ENCODE peak calls at places on chromosomes 11 and 22, in five cellular contexts. One of them, this sample, is unnamed.

GRCh38 chr11:8168485-8169257 is at the start of gene RIC3:
- DNase-seq in HCT116: no peak
- DNase-seq in K562: no peak
- DNase-seq in HepG2: no peak
- DNase-seq in GM12878: no peak
- DNase-seq in this sample: peak; percentile 43

GRCh38 chr22:36425977-36426523 is 38.3 kb upstream of the MYH9 start:
- DNase-seq in K562: peak; percentile 69
- DNase-seq in HCT116: no peak
- DNase-seq in HepG2: peak; percentile 74
- DNase-seq in GM12878: no peak
- DNase-seq in this sample: no peak

GRCh38 chr11:98725471-98725870 is 295.3 kb upstream of the CNTN5 start:
- DNase-seq in HepG2: no peak
- DNase-seq in GM12878: no peak
- DNase-seq in K562: no peak
- DNase-seq in HCT116: no peak
- DNase-seq in this sample: no peak

GRCh38 chr11:61445535-61445934 is 15.6 kb downstream of the SDHAF2 start:
- DNase-seq in GM12878: no peak
- DNase-seq in HCT116: no peak
- DNase-seq in K562: no peak
- DNase-seq in HepG2: no peak
- DNase-seq in this sample: no peak

GRCh38 chr11:3642071-3642951 is 519 bp upstream of the ART5 start:
- DNase-seq in GM12878: no peak
- DNase-seq in HCT116: peak; percentile 72
- DNase-seq in HepG2: peak; percentile 81
- DNase-seq in K562: peak; percentile 98
- DNase-seq in this sample: peak; percentile 90

GRCh38 chr11:125164422-125165110 is at the start of gene PKNOX2:
- DNase-seq in GM12878: no peak
- DNase-seq in K562: peak; percentile 66
- DNase-seq in HCT116: peak; percentile 3
- DNase-seq in HepG2: peak; percentile 15
- DNase-seq in this sample: peak; percentile 80

GRCh38 chr11:97902828-97903227 is 1117.9 kb upstream of the CNTN5 start:
- DNase-seq in K562: no peak
- DNase-seq in GM12878: no peak
- DNase-seq in HepG2: no peak
- DNase-seq in HCT116: no peak
- DNase-seq in this sample: no peak

GRCh38 chr11:1153951-1154487 is 3.7 kb upstream of the MUC5AC start:
- DNase-seq in K562: peak; percentile 51
- DNase-seq in HepG2: peak; percentile 61
- DNase-seq in GM12878: no peak
- DNase-seq in HCT116: peak; percentile 63
- DNase-seq in this sample: no peak

GRCh38 chr11:119518746-119519382 is 95.9 kb upstream of the THY1 start:
- DNase-seq in HepG2: no peak
- DNase-seq in HCT116: no peak
- DNase-seq in K562: peak; percentile 67
- DNase-seq in GM12878: no peak
- DNase-seq in this sample: no peak

GRCh38 chr11:124875943-124876817 is 10.9 kb downstream of the ROBO3 start:
- DNase-seq in GM12878: peak; percentile 5
- DNase-seq in HCT116: peak; percentile 94
- DNase-seq in HepG2: peak; percentile 54
- DNase-seq in K562: peak; percentile 88
- DNase-seq in this sample: peak; percentile 91

GRCh38 chr11:126853732-126854131 is 146.8 kb downstream of the KIRREL3 start:
- DNase-seq in HepG2: no peak
- DNase-seq in GM12878: no peak
- DNase-seq in K562: no peak
- DNase-seq in HCT116: no peak
- DNase-seq in this sample: no peak

GRCh38 chr11:77037057-77037456 is 2.9 kb downstream of the B3GNT6 start:
- DNase-seq in HepG2: no peak
- DNase-seq in GM12878: no peak
- DNase-seq in HCT116: no peak
- DNase-seq in K562: no peak
- DNase-seq in this sample: no peak

GRCh38 chr11:121057922-121058321 is 34.0 kb downstream of the TBCEL start:
- DNase-seq in HepG2: no peak
- DNase-seq in GM12878: no peak
- DNase-seq in K562: no peak
- DNase-seq in HCT116: no peak
- DNase-seq in this sample: no peak

GRCh38 chr22:49212466-49212865 is 615.2 kb downstream of the BRD1 start:
- DNase-seq in HepG2: no peak
- DNase-seq in HCT116: no peak
- DNase-seq in GM12878: no peak
- DNase-seq in K562: no peak
- DNase-seq in this sample: no peak

GRCh38 chr22:20981787-20982562 is at the start of gene LZTR1:
- DNase-seq in GM12878: peak; percentile 32
- DNase-seq in HepG2: peak; percentile 70
- DNase-seq in HCT116: peak; percentile 50
- DNase-seq in K562: peak; percentile 100
- DNase-seq in this sample: peak; percentile 63

GRCh38 chr11:64872790-64873488 is 5.5 kb downstream of the EHD1 start:
- DNase-seq in HCT116: no peak
- DNase-seq in HepG2: peak; percentile 46
- DNase-seq in K562: no peak
- DNase-seq in GM12878: no peak
- DNase-seq in this sample: no peak
- TF ChIP-seq ZNF274 in HCT116: no peak
- TF ChIP-seq ZNF274 in HepG2: no peak
- TF ChIP-seq ZNF274 in K562: no peak
- TF ChIP-seq ZNF274 in GM12878: no peak
- TF ChIP-seq ZNF274 in this sample: no peak

GRCh38 chr11:10456519-10456918 is 1.5 kb downstream of the AMPD3 start:
- DNase-seq in GM12878: no peak
- DNase-seq in K562: peak; percentile 35
- DNase-seq in HCT116: no peak
- DNase-seq in HepG2: no peak
- DNase-seq in this sample: no peak

GRCh38 chr11:10457901-10458300 is 2.8 kb downstream of the AMPD3 start:
- DNase-seq in GM12878: no peak
- DNase-seq in K562: no peak
- DNase-seq in HepG2: no peak
- DNase-seq in HCT116: no peak
- DNase-seq in this sample: no peak

GRCh38 chr11:10460611-10461275 is 5.7 kb downstream of the AMPD3 start:
- DNase-seq in HCT116: no peak
- DNase-seq in K562: no peak
- DNase-seq in HepG2: no peak
- DNase-seq in GM12878: no peak
- DNase-seq in this sample: no peak

GRCh38 chr11:10461276-10461790 is 6.3 kb downstream of the AMPD3 start:
- DNase-seq in K562: no peak
- DNase-seq in HCT116: no peak
- DNase-seq in GM12878: no peak
- DNase-seq in HepG2: no peak
- DNase-seq in this sample: no peak

GRCh38 chr11:10459029-10459970 is 4.2 kb downstream of the AMPD3 start:
- DNase-seq in HCT116: no peak
- DNase-seq in HepG2: no peak
- DNase-seq in K562: peak; percentile 33
- DNase-seq in GM12878: peak; percentile 80
- DNase-seq in this sample: no peak
- H3K4me1 ChIP-seq in HCT116: peaks cover 30% of the 10 kb centered on the region
- H3K4me1 ChIP-seq in HepG2: peaks cover 21% of the 10 kb centered on the region
- H3K4me1 ChIP-seq in K562: peaks cover 37% of the 10 kb centered on the region
- H3K4me1 ChIP-seq in GM12878: peaks cover 48% of the 10 kb centered on the region
- H3K4me1 ChIP-seq in this sample: peaks cover 10% of the 10 kb centered on the region

GRCh38 chr11:111513240-111513605 is 1.0 kb upstream of the BTG4 start:
- DNase-seq in HCT116: no peak
- DNase-seq in K562: no peak
- DNase-seq in GM12878: no peak
- DNase-seq in HepG2: no peak
- DNase-seq in this sample: no peak

GRCh38 chr11:111512296-111513239 is at the start of gene BTG4:
- DNase-seq in GM12878: no peak
- DNase-seq in HCT116: no peak
- DNase-seq in HepG2: no peak
- DNase-seq in K562: peak; percentile 56
- DNase-seq in this sample: no peak

GRCh38 chr11:111515591-111515990 is 1.0 kb downstream of the HOATZ start:
- DNase-seq in HepG2: no peak
- DNase-seq in K562: no peak
- DNase-seq in GM12878: no peak
- DNase-seq in HCT116: no peak
- DNase-seq in this sample: no peak

GRCh38 chr11:111510311-111510710 is 1.9 kb downstream of the BTG4 start:
- DNase-seq in HCT116: no peak
- DNase-seq in GM12878: no peak
- DNase-seq in K562: no peak
- DNase-seq in HepG2: no peak
- DNase-seq in this sample: no peak

GRCh38 chr11:111514216-111515031 is at the start of gene HOATZ:
- DNase-seq in HepG2: no peak
- DNase-seq in HCT116: no peak
- DNase-seq in GM12878: no peak
- DNase-seq in K562: peak; percentile 17
- DNase-seq in this sample: peak; percentile 38
- TF ChIP-seq ZNF274 in HepG2: no peak
- TF ChIP-seq ZNF274 in HCT116: no peak
- TF ChIP-seq ZNF274 in GM12878: no peak
- TF ChIP-seq ZNF274 in K562: no peak
- TF ChIP-seq ZNF274 in this sample: no peak

GRCh38 chr11:95426823-95427462 is 195.9 kb upstream of the SESN3 start:
- DNase-seq in HCT116: no peak
- DNase-seq in GM12878: no peak
- DNase-seq in HepG2: no peak
- DNase-seq in K562: no peak
- DNase-seq in this sample: no peak
- H3K4me1 ChIP-seq in HCT116: no peaks in the 10 kb centered on the region
- H3K4me1 ChIP-seq in GM12878: no peaks in the 10 kb centered on the region
- H3K4me1 ChIP-seq in HepG2: no peaks in the 10 kb centered on the region
- H3K4me1 ChIP-seq in K562: no peaks in the 10 kb centered on the region
- H3K4me1 ChIP-seq in this sample: no peaks in the 10 kb centered on the region

GRCh38 chr11:62599909-62600308 is 1.8 kb downstream of the MTA2 start:
- DNase-seq in HCT116: no peak
- DNase-seq in HepG2: no peak
- DNase-seq in K562: no peak
- DNase-seq in GM12878: no peak
- DNase-seq in this sample: no peak
- TF ChIP-seq ZNF274 in HCT116: no peak
- TF ChIP-seq ZNF274 in HepG2: no peak
- TF ChIP-seq ZNF274 in K562: no peak
- TF ChIP-seq ZNF274 in GM12878: no peak
- TF ChIP-seq ZNF274 in this sample: no peak

GRCh38 chr11:111720801-111721494 is 45.2 kb downstream of the PPP2R1B start:
- DNase-seq in HCT116: no peak
- DNase-seq in K562: no peak
- DNase-seq in HepG2: no peak
- DNase-seq in GM12878: no peak
- DNase-seq in this sample: no peak

GRCh38 chr11:111725621-111726020 is 40.6 kb downstream of the PPP2R1B start:
- DNase-seq in GM12878: no peak
- DNase-seq in HepG2: no peak
- DNase-seq in HCT116: no peak
- DNase-seq in K562: no peak
- DNase-seq in this sample: no peak

GRCh38 chr11:111726301-111726713 is 39.9 kb downstream of the PPP2R1B start:
- DNase-seq in HepG2: peak; percentile 66
- DNase-seq in K562: no peak
- DNase-seq in HCT116: no peak
- DNase-seq in GM12878: no peak
- DNase-seq in this sample: no peak

GRCh38 chr11:111724615-111725129 is 41.5 kb downstream of the PPP2R1B start:
- DNase-seq in HepG2: no peak
- DNase-seq in GM12878: no peak
- DNase-seq in HCT116: no peak
- DNase-seq in K562: no peak
- DNase-seq in this sample: no peak

DNA sequence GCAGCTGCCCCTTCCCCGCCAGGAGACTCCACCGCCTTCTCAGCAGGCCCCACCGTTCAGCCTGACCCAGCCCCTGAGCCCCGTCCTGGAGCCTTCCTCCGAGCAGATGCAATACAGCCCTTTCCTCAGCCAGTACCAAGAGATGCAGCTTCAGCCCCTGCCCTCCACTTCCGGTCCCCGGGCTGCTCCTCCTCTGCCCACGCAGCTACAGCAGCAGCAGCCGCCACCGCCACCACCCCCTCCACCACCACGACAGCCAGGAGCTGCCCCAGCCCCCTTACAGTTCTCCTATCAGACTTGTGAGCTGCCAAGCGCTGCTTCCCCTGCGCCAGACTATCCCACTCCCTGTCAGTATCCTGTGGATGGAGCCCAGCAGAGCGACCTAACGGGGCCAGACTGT is 42.6 kb downstream of the PPP2R1B start:
- DNase-seq in K562: no peak
- DNase-seq in HCT116: no peak
- DNase-seq in GM12878: no peak
- DNase-seq in HepG2: no peak
- DNase-seq in this sample: no peak
- H3K4me1 ChIP-seq in K562: no peaks in the 10 kb centered on the region
- H3K4me1 ChIP-seq in HCT116: no peaks in the 10 kb centered on the region
- H3K4me1 ChIP-seq in GM12878: no peaks in the 10 kb centered on the region
- H3K4me1 ChIP-seq in HepG2: peaks cover 41% of the 10 kb centered on the region
- H3K4me1 ChIP-seq in this sample: no peaks in the 10 kb centered on the region

GRCh38 chr11:116192509-116193206 is 580.1 kb downstream of the BUD13 start:
- DNase-seq in HepG2: no peak
- DNase-seq in HCT116: no peak
- DNase-seq in K562: no peak
- DNase-seq in GM12878: no peak
- DNase-seq in this sample: no peak
- TF ChIP-seq ZNF274 in HepG2: no peak
- TF ChIP-seq ZNF274 in HCT116: no peak
- TF ChIP-seq ZNF274 in K562: no peak
- TF ChIP-seq ZNF274 in GM12878: no peak
- TF ChIP-seq ZNF274 in this sample: no peak

GRCh38 chr11:75513250-75513649 is 12.5 kb downstream of the GDPD5 start:
- DNase-seq in K562: no peak
- DNase-seq in HCT116: no peak
- DNase-seq in GM12878: no peak
- DNase-seq in HepG2: no peak
- DNase-seq in this sample: no peak
- H3K4me1 ChIP-seq in K562: peaks cover 47% of the 10 kb centered on the region
- H3K4me1 ChIP-seq in HCT116: peaks cover 2% of the 10 kb centered on the region
- H3K4me1 ChIP-seq in GM12878: peaks cover 19% of the 10 kb centered on the region
- H3K4me1 ChIP-seq in HepG2: peaks cover 100% of the 10 kb centered on the region
- H3K4me1 ChIP-seq in this sample: no peaks in the 10 kb centered on the region

GRCh38 chr11:48305923-48306322 is at the start of gene OR4S1:
- DNase-seq in HepG2: no peak
- DNase-seq in HCT116: no peak
- DNase-seq in GM12878: no peak
- DNase-seq in K562: no peak
- DNase-seq in this sample: no peak

GRCh38 chr11:48307760-48308386 is 1.9 kb downstream of the OR4S1 start:
- DNase-seq in K562: peak; percentile 45
- DNase-seq in HCT116: peak; percentile 40
- DNase-seq in GM12878: no peak
- DNase-seq in HepG2: peak; percentile 53
- DNase-seq in this sample: peak; percentile 52
- TF ChIP-seq ZNF274 in K562: no peak
- TF ChIP-seq ZNF274 in HCT116: no peak
- TF ChIP-seq ZNF274 in GM12878: no peak
- TF ChIP-seq ZNF274 in HepG2: no peak
- TF ChIP-seq ZNF274 in this sample: no peak

GRCh38 chr11:72069787-72070251 is 10.5 kb downstream of the NUMA1 start:
- DNase-seq in HCT116: peak; percentile 51
- DNase-seq in HepG2: peak; percentile 33
- DNase-seq in GM12878: no peak
- DNase-seq in K562: no peak
- DNase-seq in this sample: no peak
- H3K4me1 ChIP-seq in HCT116: peaks cover 48% of the 10 kb centered on the region
- H3K4me1 ChIP-seq in HepG2: peaks cover 26% of the 10 kb centered on the region
- H3K4me1 ChIP-seq in GM12878: peaks cover 27% of the 10 kb centered on the region
- H3K4me1 ChIP-seq in K562: peaks cover 8% of the 10 kb centered on the region
- H3K4me1 ChIP-seq in this sample: peaks cover 4% of the 10 kb centered on the region